ENCODE peak calls at places on chromosomes 5 and 9, in nine cellular contexts. V is colonic mucosa, A is HFFc6, R is lower leg skin, F is RWPE1, H is fibroblast of lung, Z is AG10803, Q is fibroblast of mammary gland, M is glutamatergic neuron. N is an unnamed sample.

GRCh38 chr5:55104966-55105701 is 2.7 kb downstream of the GZMA start:
- DNase-seq in F (no peak), A (no peak), R (no peak), Q (no peak), M (no peak), Z (no peak), V (no peak), H (no peak), N (no peak)

GRCh38 chr9:126548312-126548711 is 65.4 kb upstream of the LMX1B start:
- DNase-seq in R (no peak), M (no peak), Q (no peak), A (no peak), V (no peak), F (no peak), H (no peak), Z (no peak), N (no peak)

GRCh38 chr5:73263001-73263710 is 90.2 kb downstream of the TMEM174 start:
- DNase-seq in M (no peak), R (no peak), Q (no peak), H (no peak), Z (peak; percentile 90), V (no peak), F (no peak), A (no peak), N (no peak)

GRCh38 chr5:31948006-31948405 is 226.1 kb downstream of the GOLPH3 start:
- DNase-seq in V (no peak), F (peak; percentile 89), A (no peak), Q (no peak), R (no peak), M (no peak), Z (no peak), H (no peak), N (no peak)

GRCh38 chr9:81497096-81497495 is 192.3 kb downstream of the TLE1 start:
- DNase-seq in F (no peak), H (no peak), A (no peak), R (no peak), V (no peak), M (no peak), Z (no peak), Q (peak; percentile 29), N (no peak)

GRCh38 chr9:130989391-130989790 is 19.6 kb upstream of the LAMC3 start:
- DNase-seq in V (no peak), Z (no peak), M (no peak), A (no peak), Q (no peak), F (no peak), H (no peak), R (no peak), N (no peak)

GRCh38 chr9:20593551-20593950 is 28.7 kb downstream of the MLLT3 start:
- DNase-seq in F (no peak), R (no peak), A (peak; percentile 62), M (no peak), Q (peak; percentile 51), V (no peak), Z (peak; percentile 68), H (peak; percentile 76), N (no peak)

GRCh38 chr9:36165766-36166149 is 3.4 kb upstream of the CCIN start:
- DNase-seq in Q (peak; percentile 61), H (peak; percentile 62), R (no peak), F (peak; percentile 46), A (peak; percentile 40), Z (peak; percentile 42), V (no peak), M (no peak), N (no peak)

GRCh38 chr9:115106001-115106400 is 12.0 kb downstream of the TNC start:
- DNase-seq in H (peak; percentile 55), F (no peak), M (no peak), V (no peak), R (no peak), A (no peak), Z (no peak), Q (peak; percentile 38), N (no peak)

GRCh38 chr9:126952180-126952960 is 37.8 kb downstream of the RALGPS1 start:
- DNase-seq in A (no peak), Z (peak; percentile 37), V (no peak), R (no peak), Q (peak; percentile 49), H (peak; percentile 71), F (no peak), M (no peak), N (no peak)

GRCh38 chr9:29968831-29969230 is 2395.6 kb upstream of the C9orf72 start:
- DNase-seq in Z (no peak), R (no peak), A (no peak), F (no peak), Q (no peak), M (no peak), V (no peak), H (no peak), N (no peak)

GRCh38 chr5:57302164-57302563 is 128.3 kb downstream of the GPBP1 start:
- DNase-seq in A (peak; percentile 5), Z (no peak), F (peak; percentile 58), R (no peak), H (peak; percentile 46), M (no peak), Q (peak; percentile 57), V (peak; percentile 71), N (no peak)

GRCh38 chr5:54881286-54882005 is 103.9 kb downstream of the ESM1 start:
- DNase-seq in R (peak; percentile 38), Q (no peak), A (no peak), H (no peak), F (peak; percentile 65), M (no peak), V (no peak), Z (no peak), N (no peak)

GRCh38 chr9:129964901-129965734 is 77.9 kb downstream of the FNBP1 start:
- DNase-seq in Z (peak; percentile 92), F (no peak), A (peak; percentile 83), H (peak; percentile 84), R (no peak), M (no peak), Q (peak; percentile 79), V (no peak), N (no peak)

GRCh38 chr9:25557645-25558300 is 120.5 kb downstream of the TUSC1 start:
- DNase-seq in Z (no peak), M (no peak), V (no peak), H (no peak), A (no peak), Q (peak; percentile 3), R (no peak), F (no peak), N (no peak)

DNA sequence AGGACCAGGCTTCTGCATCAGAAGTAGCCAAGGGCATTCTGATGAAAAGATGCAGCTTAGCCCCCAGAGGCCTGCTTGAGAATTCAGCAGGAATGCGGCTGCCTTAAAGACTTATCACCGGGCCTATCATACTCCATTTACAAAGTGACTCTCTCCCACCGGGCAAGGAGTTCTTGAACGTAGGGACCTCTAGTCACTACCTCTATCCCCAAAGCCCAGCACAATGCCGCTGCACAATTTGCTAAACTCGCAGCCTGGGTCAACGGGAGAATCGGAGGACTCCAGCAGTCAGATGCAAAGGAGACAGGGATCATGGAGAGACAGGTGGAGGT is 663 bp downstream of the PDCL start:
- DNase-seq in Q (peak; percentile 25), F (peak; percentile 37), A (peak; percentile 53), V (no peak), M (no peak), Z (peak; percentile 48), R (no peak), H (no peak), N (peak; percentile 23)
- TF ChIP-seq CTCF in Q (no peak), F (no peak), A (no peak), V (no peak), M (no peak), Z (no peak), R (no peak), H (no peak), N (no peak)

DNA sequence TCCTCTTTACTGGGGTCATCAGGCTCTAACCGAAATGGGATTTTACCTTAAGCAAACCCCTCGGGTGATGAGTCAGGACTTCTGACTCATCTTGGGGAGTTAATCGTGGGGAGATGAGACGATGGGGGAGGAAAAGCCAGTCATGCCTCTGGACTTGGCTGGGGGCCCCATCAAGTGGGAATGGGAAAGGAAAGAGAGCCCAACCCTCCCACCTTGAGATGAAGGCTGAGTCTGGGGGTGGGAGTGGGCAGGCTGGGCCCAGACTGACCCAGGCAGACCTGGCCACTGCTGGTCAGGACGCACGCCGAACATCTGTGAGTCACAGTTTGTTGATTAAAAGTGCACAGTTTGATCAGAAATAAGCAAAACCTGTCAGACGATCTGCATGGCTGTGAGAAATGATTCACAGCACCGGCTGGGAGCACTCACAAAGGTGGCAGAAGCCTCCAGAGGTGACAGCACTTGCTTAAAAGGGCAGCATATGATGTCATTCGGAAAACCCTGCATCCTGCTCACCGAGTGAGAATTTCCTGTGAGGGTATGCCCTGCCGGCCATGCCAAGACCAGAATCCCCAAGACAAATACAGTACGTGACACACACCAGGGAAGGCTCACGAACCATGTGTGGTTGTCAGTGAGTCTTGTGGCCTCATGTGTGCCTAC is 50.0 kb upstream of the SLC25A51 start:
- DNase-seq in F (peak; percentile 95), Z (peak; percentile 91), M (no peak), H (peak; percentile 97), A (peak; percentile 95), V (no peak), R (no peak), Q (peak; percentile 99), N (no peak)
- TF ChIP-seq CTCF in F (no peak), Z (no peak), M (no peak), H (no peak), A (peak; percentile 7), V (no peak), R (no peak), Q (no peak), N (no peak)

GRCh38 chr5:151461312-151461711 is 13.9 kb downstream of the SLC36A1 start:
- DNase-seq in F (no peak), Z (no peak), V (no peak), A (no peak), Q (no peak), M (no peak), R (no peak), H (no peak), N (no peak)

GRCh38 chr5:151464101-151464500 is 16.7 kb downstream of the SLC36A1 start:
- DNase-seq in H (no peak), F (no peak), R (no peak), Z (no peak), M (no peak), A (no peak), V (no peak), Q (no peak), N (no peak)

GRCh38 chr5:151465476-151465875 is 18.1 kb downstream of the SLC36A1 start:
- DNase-seq in F (no peak), M (no peak), Z (no peak), R (no peak), A (no peak), V (no peak), H (no peak), Q (no peak), N (no peak)

GRCh38 chr5:151459680-151460079 is 12.3 kb downstream of the SLC36A1 start:
- DNase-seq in Z (peak; percentile 61), M (no peak), V (no peak), R (no peak), F (no peak), H (no peak), Q (no peak), A (peak; percentile 81), N (peak; percentile 17)

GRCh38 chr5:151463137-151464029 is 16.0 kb downstream of the SLC36A1 start:
- DNase-seq in R (no peak), A (no peak), Z (no peak), H (no peak), M (peak; percentile 53), Q (no peak), V (peak; percentile 44), F (no peak), N (peak; percentile 56)
- TF ChIP-seq CTCF in R (no peak), A (peak; percentile 40), Z (peak; percentile 33), H (peak; percentile 45), M (peak; percentile 57), Q (peak; percentile 16), V (peak; percentile 46), F (peak; percentile 40), N (peak; percentile 62)

GRCh38 chr5:217860-218456 is at the start of the genes CCDC127 and SDHA:
- DNase-seq in Z (peak; percentile 82), V (peak; percentile 93), R (peak; percentile 94), M (peak; percentile 100), A (peak; percentile 81), F (peak; percentile 100), Q (peak; percentile 83), H (peak; percentile 90), N (peak; percentile 100)
- TF ChIP-seq CTCF in Z (peak; percentile 35), V (no peak), R (no peak), M (peak; percentile 25), A (peak; percentile 70), F (peak; percentile 65), Q (peak; percentile 19), H (peak; percentile 26), N (peak; percentile 22)

N was measured in nephron progenitor cell.